ENCODE peak calls at places on chromosomes 4 and X, in five cellular contexts. D, K, G, I and J are unnamed samples.

GRCh38 chrX:127708155-127708554 is 344.0 kb downstream of the ACTRT1 start:
- DNase-seq in G (no peak), D (no peak), K (no peak), I (no peak), J (no peak)

GRCh38 chr4:139975830-139976272 is 178.1 kb downstream of the MAML3 start:
- DNase-seq in D (no peak), K (peak; percentile 67), I (no peak), G (no peak), J (peak; percentile 89)

GRCh38 chr4:103137446-103137827 is 37.8 kb upstream of the BDH2 start:
- DNase-seq in D (peak; percentile 9), I (no peak), K (no peak), G (no peak), J (no peak)

GRCh38 chr4:57658188-57658587 is 548.0 kb upstream of the IGFBP7 start:
- DNase-seq in K (no peak), I (no peak), G (no peak), D (no peak), J (no peak)

GRCh38 chrX:10597871-10598270 is 22.5 kb downstream of the MID1 start:
- DNase-seq in G (no peak), D (peak; percentile 44), I (no peak), K (no peak), J (peak; percentile 50)

GRCh38 chrX:39848900-39849299 is 248.9 kb downstream of the BCOR start:
- DNase-seq in K (peak; percentile 69), G (no peak), D (peak; percentile 80), I (no peak), J (peak; percentile 77)

GRCh38 chrX:31449064-31449463 is 377.2 kb upstream of the FTHL17 start:
- DNase-seq in K (no peak), G (no peak), I (no peak), D (no peak), J (no peak)

GRCh38 chr4:8921465-8921864 is 49.8 kb upstream of the HMX1 start:
- DNase-seq in D (no peak), G (no peak), K (no peak), I (no peak), J (no peak)

GRCh38 chrX:124257924-124258706 is 74.3 kb upstream of the TEX13D start:
- DNase-seq in I (no peak), G (no peak), D (no peak), K (no peak), J (no peak)

GRCh38 chr4:153113838-153114105 is 90.5 kb upstream of the TRIM2 start:
- DNase-seq in K (no peak), D (no peak), I (no peak), G (no peak), J (no peak)

GRCh38 chrX:110037181-110037580 is 34.3 kb downstream of the TMEM164 start:
- DNase-seq in D (peak; percentile 34), G (no peak), K (no peak), I (no peak), J (peak; percentile 26)

GRCh38 chrX:13685126-13685763 is 3.7 kb upstream of the RAB9A start:
- DNase-seq in D (peak; percentile 62), I (no peak), G (no peak), K (no peak), J (peak; percentile 56)

GRCh38 chr4:1508161-1509160 is 102.2 kb upstream of the NKX1-1 start:
- DNase-seq in D (no peak), G (peak; percentile 4), K (no peak), I (no peak), J (no peak)

GRCh38 chrX:101932249-101932570 is 383 bp upstream of the ZMAT1 start:
- DNase-seq in D (no peak), I (no peak), G (no peak), K (no peak), J (no peak)

GRCh38 chr4:177921715-177922114 is 479.5 kb upstream of the AGA start:
- DNase-seq in K (no peak), D (no peak), I (no peak), G (no peak), J (no peak)

GRCh38 chr4:186105721-186106335 is 1.3 kb downstream of the FAM149A start:
- DNase-seq in K (peak; percentile 51), G (no peak), I (no peak), D (no peak), J (no peak)

GRCh38 chrX:40908857-40909475 is 173.6 kb upstream of the MED14 start:
- DNase-seq in G (no peak), I (no peak), K (peak; percentile 51), D (peak; percentile 88), J (peak; percentile 83)

GRCh38 chr4:142846729-142847606 is 867 bp upstream of the INPP4B start:
- DNase-seq in I (no peak), K (peak; percentile 1), G (peak; percentile 57), D (peak; percentile 66), J (peak; percentile 11)

GRCh38 chrX:103741879-103742278 is 31.2 kb downstream of the TMEM31 start:
- DNase-seq in K (no peak), D (no peak), I (no peak), G (no peak), J (no peak)

GRCh38 chr4:101157415-101158135 is 189.8 kb downstream of the PPP3CA start:
- DNase-seq in G (no peak), K (peak; percentile 28), I (no peak), D (no peak), J (peak; percentile 53)

GRCh38 chr4:165151734-165152133 is 39.1 kb upstream of the TMEM192 start:
- DNase-seq in D (peak; percentile 68), K (peak; percentile 11), I (no peak), G (no peak), J (peak; percentile 64)

GRCh38 chrX:106415276-106415895 is 196.4 kb upstream of the RADX start:
- DNase-seq in I (peak; percentile 26), K (peak; percentile 3), G (no peak), D (peak; percentile 3), J (peak; percentile 4)

GRCh38 chrX:8960809-8961413 is 73.0 kb downstream of the FAM9B start:
- DNase-seq in I (no peak), K (no peak), G (no peak), D (peak; percentile 25), J (no peak)

GRCh38 chrX:2449135-2449886 is 51.5 kb downstream of the DHRSX start:
- DNase-seq in K (no peak), I (no peak), G (no peak), D (no peak), J (no peak)